ENCODE peak calls at places on chromosomes 4 and X, in ten cellular contexts. W is neuronal stem cell, B is fibroblast of lung, C is GM23248, X is HCT116, H is K562, Y is neural progenitor cell, P is MM.1S, G is IMR-90, Z is H9. D is an unnamed sample.

GRCh38 chrX:136214551-136214950 is 36.6 kb downstream of the MAP7D3 start:
- DNase-seq in B (peak; percentile 66), Z (no peak), H (no peak), Y (no peak), P (no peak), C (peak; percentile 75), G (peak; percentile 75), X (no peak), W (no peak), D (no peak)

GRCh38 chrX:5726246-5726645 is 502.4 kb downstream of the NLGN4X start:
- DNase-seq in P (peak; percentile 18), W (no peak), Z (no peak), X (no peak), B (no peak), H (no peak), C (no peak), Y (no peak), G (no peak), D (no peak)

GRCh38 chr4:39883645-39884044 is 94.1 kb downstream of the PDS5A start:
- DNase-seq in Y (no peak), Z (no peak), B (no peak), H (no peak), W (no peak), G (peak; percentile 25), P (no peak), X (no peak), C (peak; percentile 27), D (no peak)

GRCh38 chr4:65170768-65171514 is 499.3 kb downstream of the EPHA5 start:
- DNase-seq in B (no peak), Z (no peak), W (no peak), P (no peak), C (no peak), X (no peak), Y (no peak), H (no peak), G (no peak), D (no peak)

GRCh38 chr4:7364979-7365378 is 69.8 kb downstream of the PSAPL1 start:
- DNase-seq in B (no peak), C (no peak), X (no peak), G (no peak), P (no peak), H (no peak), W (no peak), Y (no peak), Z (no peak), D (no peak)

GRCh38 chrX:69120476-69120875 is 44.8 kb downstream of the PJA1 start:
- DNase-seq in B (no peak), C (no peak), W (no peak), H (no peak), X (no peak), Z (no peak), P (no peak), Y (no peak), G (no peak), D (no peak)

GRCh38 chrX:40326186-40326965 is 228.6 kb upstream of the BCOR start:
- DNase-seq in P (no peak), X (no peak), G (no peak), Y (no peak), B (no peak), H (no peak), Z (no peak), C (peak; percentile 14), W (no peak), D (no peak)

GRCh38 chr4:144667500-144667899 is 21.5 kb downstream of the HHIP start:
- DNase-seq in B (no peak), G (no peak), W (no peak), P (no peak), Y (no peak), Z (no peak), H (no peak), X (no peak), C (no peak), D (no peak)

GRCh38 chr4:107719211-107719926 is 665 bp downstream of the PAPSS1 start:
- DNase-seq in W (no peak), C (peak; percentile 66), B (peak; percentile 19), H (peak; percentile 34), P (peak; percentile 45), G (peak; percentile 26), Z (peak; percentile 72), Y (no peak), X (no peak), D (peak; percentile 55)

GRCh38 chr4:151631349-151631748 is 129.5 kb downstream of the GATB start:
- DNase-seq in B (no peak), W (no peak), Y (no peak), Z (no peak), P (no peak), H (no peak), G (no peak), C (no peak), X (no peak), D (no peak)

GRCh38 chr4:105140684-105141490 is 5.8 kb upstream of the TET2 start:
- DNase-seq in B (peak; percentile 48), Z (no peak), W (peak; percentile 29), H (peak; percentile 66), X (no peak), Y (peak; percentile 43), G (no peak), P (peak; percentile 66), C (peak; percentile 50), D (peak; percentile 55)

GRCh38 chr4:184763150-184763780 is 29.4 kb upstream of the CENPU start:
- DNase-seq in P (no peak), Z (no peak), Y (no peak), C (peak; percentile 29), X (no peak), G (peak; percentile 25), B (peak; percentile 12), H (no peak), W (no peak), D (no peak)

GRCh38 chr4:100962698-100963097 is 384.6 kb downstream of the PPP3CA start:
- DNase-seq in C (no peak), P (no peak), B (no peak), Z (no peak), W (no peak), X (no peak), G (no peak), H (no peak), Y (no peak), D (no peak)

GRCh38 chrX:118943102-118943501 is 31.3 kb upstream of the LONRF3 start:
- DNase-seq in Y (no peak), C (no peak), G (no peak), W (no peak), Z (no peak), B (no peak), H (peak; percentile 52), P (no peak), X (no peak), D (no peak)

GRCh38 chr4:139770361-139770760 is 104.7 kb downstream of the MGST2 start:
- DNase-seq in G (no peak), W (no peak), Z (no peak), C (no peak), P (no peak), Y (peak; percentile 48), H (no peak), B (no peak), X (no peak), D (no peak)

GRCh38 chr4:36280555-36280954 is 861 bp upstream of the DTHD1 start:
- DNase-seq in H (no peak), C (no peak), B (no peak), P (no peak), G (no peak), Z (peak; percentile 29), W (peak; percentile 15), X (no peak), Y (peak; percentile 61), D (no peak)

GRCh38 chr4:17468638-17469221 is 43.2 kb downstream of the QDPR start:
- DNase-seq in G (peak; percentile 44), Y (peak; percentile 70), C (peak; percentile 78), B (peak; percentile 66), H (peak; percentile 60), Z (no peak), X (peak; percentile 12), W (peak; percentile 47), P (peak; percentile 15), D (peak; percentile 15)

GRCh38 chr4:30380404-30380998 is 339.7 kb upstream of the PCDH7 start:
- DNase-seq in W (peak; percentile 21), X (peak; percentile 65), Y (peak; percentile 82), P (peak; percentile 80), Z (peak; percentile 79), C (peak; percentile 65), B (peak; percentile 79), H (peak; percentile 25), G (peak; percentile 73), D (peak; percentile 54)

GRCh38 chr4:54228064-54228527 is 997 bp upstream of the PDGFRA start:
- DNase-seq in X (no peak), Z (peak; percentile 84), C (peak; percentile 91), P (peak; percentile 43), W (peak; percentile 81), H (peak; percentile 32), Y (peak; percentile 92), G (peak; percentile 82), B (peak; percentile 82), D (no peak)

GRCh38 chr4:76585897-76586360 is 150.9 kb downstream of the SHROOM3 start:
- DNase-seq in C (peak; percentile 53), P (peak; percentile 91), Y (peak; percentile 91), X (peak; percentile 81), B (no peak), Z (peak; percentile 97), H (peak; percentile 2), W (peak; percentile 52), G (no peak), D (no peak)
- H3K4me1 ChIP-seq in C (peaks cover 33% of the 10 kb centered on the region), P (peaks cover 4% of the 10 kb centered on the region), Y (peaks cover 58% of the 10 kb centered on the region), X (peaks cover 17% of the 10 kb centered on the region), B (peaks cover 10% of the 10 kb centered on the region), Z (peaks cover 13% of the 10 kb centered on the region), H (peaks cover 6% of the 10 kb centered on the region), W (peaks cover 23% of the 10 kb centered on the region), G (peaks cover 15% of the 10 kb centered on the region), D (no peaks in the 10 kb centered on the region)

GRCh38 chr4:76212851-76213414 is 691 bp downstream of the SCARB2 start:
- DNase-seq in W (no peak), G (peak; percentile 61), X (no peak), Z (no peak), Y (peak; percentile 25), H (no peak), P (peak; percentile 73), B (peak; percentile 60), C (peak; percentile 61), D (no peak)
- H2AFZ ChIP-seq in W (peak overlapping the region; percentile 88), G (peak overlapping the region; percentile 96), X (no peak overlapping the region), Z (no peak overlapping the region), Y (peak overlapping the region; percentile 87), H (peak overlapping the region; percentile 94), P (peak overlapping the region; percentile 62), B (peak overlapping the region; percentile 54), C (peak overlapping the region; percentile 96), D (no peak overlapping the region)

GRCh38 chrX:66020578-66021406 is 19.1 kb downstream of the VSIG4 start:
- DNase-seq in B (no peak), W (no peak), P (no peak), X (no peak), Z (no peak), Y (no peak), C (no peak), H (peak; percentile 33), G (no peak), D (no peak)
- H3K9me3 ChIP-seq in B (no peaks in the 10 kb centered on the region), W (no peaks in the 10 kb centered on the region), P (no peaks in the 10 kb centered on the region), X (no peaks in the 10 kb centered on the region), Z (peaks cover 61% of the 10 kb centered on the region), Y (no peaks in the 10 kb centered on the region), C (no peaks in the 10 kb centered on the region), H (no peaks in the 10 kb centered on the region), G (no peaks in the 10 kb centered on the region), D (no peaks in the 10 kb centered on the region)

DNA sequence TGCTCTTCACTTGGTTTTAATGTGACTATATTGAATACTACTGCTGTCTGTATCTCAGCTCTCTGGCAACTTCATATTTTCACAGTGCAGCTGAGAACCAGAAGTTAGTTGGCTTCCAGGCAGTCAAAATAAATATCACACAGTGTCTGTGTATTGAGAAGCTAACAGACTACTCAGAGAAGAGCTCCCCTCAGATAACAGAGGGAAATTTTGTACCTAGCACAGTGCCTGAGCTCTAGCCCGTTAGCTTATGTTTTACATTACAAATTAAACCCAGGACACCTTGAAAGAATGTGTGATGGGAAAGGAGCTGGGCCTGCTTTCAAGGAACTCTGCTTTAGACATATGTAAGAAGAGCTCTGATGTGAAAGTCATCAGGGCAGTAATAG is 22.7 kb downstream of the JADE1 start:
- DNase-seq in W (no peak), C (no peak), H (no peak), G (no peak), X (no peak), P (no peak), B (no peak), Y (no peak), Z (no peak), D (no peak)
- H3K4me1 ChIP-seq in W (peaks cover 13% of the 10 kb centered on the region), C (peaks cover 14% of the 10 kb centered on the region), H (no peaks in the 10 kb centered on the region), G (peaks cover 17% of the 10 kb centered on the region), X (no peaks in the 10 kb centered on the region), P (peaks cover 64% of the 10 kb centered on the region), B (peaks cover 12% of the 10 kb centered on the region), Y (peaks cover 30% of the 10 kb centered on the region), Z (peaks cover 21% of the 10 kb centered on the region), D (peaks cover 57% of the 10 kb centered on the region)